ENCODE peak calls at places on chromosomes 11 and 22, in four cellular contexts. One of them, this sample, is unnamed.

GRCh38 chr22:40709752-40710413 is 30.6 kb downstream of the MCHR1 start:
- DNase-seq in H1: no peak
- DNase-seq in K562: peak
- DNase-seq in GM12891: no peak
- DNase-seq in this sample: no peak

GRCh38 chr22:48889887-48890692 is 937.6 kb downstream of the BRD1 start:
- DNase-seq in H1: no peak
- DNase-seq in K562: no peak
- DNase-seq in GM12891: no peak
- DNase-seq in this sample: no peak

GRCh38 chr11:27754035-27755017 is 54.1 kb upstream of the BDNF start:
- DNase-seq in H1: no peak
- DNase-seq in K562: no peak
- DNase-seq in GM12891: no peak
- DNase-seq in this sample: no peak

GRCh38 chr22:47030881-47031627 is 268.6 kb downstream of the TBC1D22A start:
- DNase-seq in H1: no peak
- DNase-seq in K562: no peak
- DNase-seq in GM12891: no peak
- DNase-seq in this sample: no peak

GRCh38 chr11:114116800-114117199 is 57.3 kb downstream of the ZBTB16 start:
- DNase-seq in H1: no peak
- DNase-seq in K562: no peak
- DNase-seq in GM12891: no peak
- DNase-seq in this sample: no peak

GRCh38 chr11:70334351-70334995 is 63.9 kb upstream of the CTTN start:
- DNase-seq in H1: no peak
- DNase-seq in K562: no peak
- DNase-seq in GM12891: no peak
- DNase-seq in this sample: no peak

GRCh38 chr22:48644108-48644507 is 1183.6 kb downstream of the BRD1 start:
- DNase-seq in H1: no peak
- DNase-seq in K562: no peak
- DNase-seq in GM12891: no peak
- DNase-seq in this sample: no peak

GRCh38 chr11:117528061-117528780 is 200.6 kb downstream of the CEP164 start:
- DNase-seq in H1: no peak
- DNase-seq in K562: no peak
- DNase-seq in GM12891: no peak
- DNase-seq in this sample: no peak

GRCh38 chr11:65440831-65441499 is 18.4 kb downstream of the NEAT1 start:
- DNase-seq in H1: no peak
- DNase-seq in K562: no peak
- DNase-seq in GM12891: no peak
- DNase-seq in this sample: no peak

GRCh38 chr11:17275376-17276235 is 933 bp upstream of the NUCB2 start:
- DNase-seq in H1: no peak
- DNase-seq in K562: no peak
- DNase-seq in GM12891: no peak
- DNase-seq in this sample: no peak

GRCh38 chr11:2151500-2152257 is 9.3 kb downstream of the INS start:
- DNase-seq in H1: no peak
- DNase-seq in K562: peak
- DNase-seq in GM12891: peak
- DNase-seq in this sample: peak

GRCh38 chr22:41833369-41834004 is 582 bp downstream of the SREBF2 start:
- DNase-seq in H1: no peak
- DNase-seq in K562: peak
- DNase-seq in GM12891: peak
- DNase-seq in this sample: peak

GRCh38 chr22:39243443-39244072 is 1.2 kb downstream of the PDGFB start:
- DNase-seq in H1: no peak
- DNase-seq in K562: peak
- DNase-seq in GM12891: no peak
- DNase-seq in this sample: no peak

GRCh38 chr22:48567213-48567975 is 1260.3 kb downstream of the BRD1 start:
- DNase-seq in H1: no peak
- DNase-seq in K562: no peak
- DNase-seq in GM12891: no peak
- DNase-seq in this sample: no peak

GRCh38 chr11:9103542-9104276 is 12.3 kb upstream of the SCUBE2 start:
- DNase-seq in H1: no peak
- DNase-seq in K562: no peak
- DNase-seq in GM12891: no peak
- DNase-seq in this sample: no peak

GRCh38 chr22:39292561-39293074 is 26.8 kb downstream of the RPL3 start:
- DNase-seq in H1: peak
- DNase-seq in K562: peak
- DNase-seq in GM12891: no peak
- DNase-seq in this sample: no peak

GRCh38 chr22:23137905-23138520 is 3.8 kb downstream of the RSPH14 start:
- DNase-seq in H1: no peak
- DNase-seq in K562: peak
- DNase-seq in GM12891: no peak
- DNase-seq in this sample: no peak

GRCh38 chr11:78196661-78197091 is 8.0 kb downstream of the USP35 start:
- DNase-seq in H1: no peak
- DNase-seq in K562: no peak
- DNase-seq in GM12891: no peak
- DNase-seq in this sample: no peak

GRCh38 chr11:304915-305833 is 2.4 kb upstream of the IFITM2 start:
- DNase-seq in H1: no peak
- DNase-seq in K562: peak
- DNase-seq in GM12891: no peak
- DNase-seq in this sample: no peak

GRCh38 chr11:96037267-96037990 is 113.5 kb upstream of the MTMR2 start:
- DNase-seq in H1: no peak
- DNase-seq in K562: no peak
- DNase-seq in GM12891: no peak
- DNase-seq in this sample: no peak

GRCh38 chr22:26086359-26086758 is 82.9 kb upstream of the SEZ6L start:
- DNase-seq in H1: no peak
- DNase-seq in K562: no peak
- DNase-seq in GM12891: no peak
- DNase-seq in this sample: no peak

GRCh38 chr22:40671369-40671768 is 7.9 kb upstream of the MCHR1 start:
- DNase-seq in H1: no peak
- DNase-seq in K562: no peak
- DNase-seq in GM12891: no peak
- DNase-seq in this sample: no peak

GRCh38 chr22:44930711-44931035 is 79.1 kb downstream of the PHF21B start:
- DNase-seq in H1: no peak
- DNase-seq in K562: no peak
- DNase-seq in GM12891: no peak
- DNase-seq in this sample: no peak

GRCh38 chr11:68946416-68947090 is 34.2 kb downstream of the MRGPRD start:
- DNase-seq in H1: no peak
- DNase-seq in K562: no peak
- DNase-seq in GM12891: no peak
- DNase-seq in this sample: no peak

GRCh38 chr22:43200555-43200954 is 13.6 kb upstream of the TTLL12 start:
- DNase-seq in H1: no peak
- DNase-seq in K562: no peak
- DNase-seq in GM12891: no peak
- DNase-seq in this sample: no peak

GRCh38 chr22:44438056-44438455 is 60.0 kb downstream of the RTL6 start:
- DNase-seq in H1: no peak
- DNase-seq in K562: no peak
- DNase-seq in GM12891: no peak
- DNase-seq in this sample: no peak

GRCh38 chr11:75795276-75796090 is 19.5 kb upstream of the UVRAG start:
- DNase-seq in H1: no peak
- DNase-seq in K562: no peak
- DNase-seq in GM12891: no peak
- DNase-seq in this sample: no peak

GRCh38 chr11:71207563-71207962 is 44.8 kb downstream of the SHANK2 start:
- DNase-seq in H1: no peak
- DNase-seq in K562: no peak
- DNase-seq in GM12891: no peak
- DNase-seq in this sample: no peak

GRCh38 chr11:118838905-118839553 is 44.7 kb upstream of the CXCR5 start:
- DNase-seq in H1: no peak
- DNase-seq in K562: no peak
- DNase-seq in GM12891: no peak
- DNase-seq in this sample: no peak

GRCh38 chr11:120563698-120564572 is 52.4 kb downstream of the GRIK4 start:
- DNase-seq in H1: no peak
- DNase-seq in K562: no peak
- DNase-seq in GM12891: no peak
- DNase-seq in this sample: no peak

GRCh38 chr11:107741044-107741823 is 29.4 kb upstream of the SLN start:
- DNase-seq in H1: no peak
- DNase-seq in K562: peak
- DNase-seq in GM12891: peak
- DNase-seq in this sample: peak

GRCh38 chr11:126341760-126342161 is 13.7 kb upstream of the ST3GAL4 start:
- DNase-seq in H1: no peak
- DNase-seq in K562: peak
- DNase-seq in GM12891: no peak
- DNase-seq in this sample: no peak

GRCh38 chr22:26172389-26172990 is 3.2 kb downstream of the SEZ6L start:
- DNase-seq in H1: no peak
- DNase-seq in K562: peak
- DNase-seq in GM12891: peak
- DNase-seq in this sample: peak

GRCh38 chr11:46234261-46234660 is 43.2 kb upstream of the CREB3L1 start:
- DNase-seq in H1: no peak
- DNase-seq in K562: no peak
- DNase-seq in GM12891: no peak
- DNase-seq in this sample: no peak

GRCh38 chr22:28864878-28865596 is 18.3 kb upstream of the ZNRF3 start:
- DNase-seq in H1: no peak
- DNase-seq in K562: no peak
- DNase-seq in GM12891: no peak
- DNase-seq in this sample: no peak

GRCh38 chr11:17906436-17906835 is 106.4 kb downstream of the SERGEF start:
- DNase-seq in H1: peak
- DNase-seq in K562: peak
- DNase-seq in GM12891: no peak
- DNase-seq in this sample: no peak

GRCh38 chr11:44094260-44094868 is 1.1 kb upstream of the EXT2 start:
- DNase-seq in H1: no peak
- DNase-seq in K562: peak
- DNase-seq in GM12891: peak
- DNase-seq in this sample: peak

GRCh38 chr11:44097821-44098220 is 2.3 kb downstream of the EXT2 start:
- DNase-seq in H1: no peak
- DNase-seq in K562: no peak
- DNase-seq in GM12891: no peak
- DNase-seq in this sample: no peak

GRCh38 chr11:44096360-44097188 is 1.1 kb downstream of the EXT2 start:
- DNase-seq in H1: no peak
- DNase-seq in K562: peak
- DNase-seq in GM12891: no peak
- DNase-seq in this sample: peak

GRCh38 chr11:44090539-44090938 is 4.9 kb upstream of the EXT2 start:
- DNase-seq in H1: no peak
- DNase-seq in K562: no peak
- DNase-seq in GM12891: no peak
- DNase-seq in this sample: no peak

DNA sequence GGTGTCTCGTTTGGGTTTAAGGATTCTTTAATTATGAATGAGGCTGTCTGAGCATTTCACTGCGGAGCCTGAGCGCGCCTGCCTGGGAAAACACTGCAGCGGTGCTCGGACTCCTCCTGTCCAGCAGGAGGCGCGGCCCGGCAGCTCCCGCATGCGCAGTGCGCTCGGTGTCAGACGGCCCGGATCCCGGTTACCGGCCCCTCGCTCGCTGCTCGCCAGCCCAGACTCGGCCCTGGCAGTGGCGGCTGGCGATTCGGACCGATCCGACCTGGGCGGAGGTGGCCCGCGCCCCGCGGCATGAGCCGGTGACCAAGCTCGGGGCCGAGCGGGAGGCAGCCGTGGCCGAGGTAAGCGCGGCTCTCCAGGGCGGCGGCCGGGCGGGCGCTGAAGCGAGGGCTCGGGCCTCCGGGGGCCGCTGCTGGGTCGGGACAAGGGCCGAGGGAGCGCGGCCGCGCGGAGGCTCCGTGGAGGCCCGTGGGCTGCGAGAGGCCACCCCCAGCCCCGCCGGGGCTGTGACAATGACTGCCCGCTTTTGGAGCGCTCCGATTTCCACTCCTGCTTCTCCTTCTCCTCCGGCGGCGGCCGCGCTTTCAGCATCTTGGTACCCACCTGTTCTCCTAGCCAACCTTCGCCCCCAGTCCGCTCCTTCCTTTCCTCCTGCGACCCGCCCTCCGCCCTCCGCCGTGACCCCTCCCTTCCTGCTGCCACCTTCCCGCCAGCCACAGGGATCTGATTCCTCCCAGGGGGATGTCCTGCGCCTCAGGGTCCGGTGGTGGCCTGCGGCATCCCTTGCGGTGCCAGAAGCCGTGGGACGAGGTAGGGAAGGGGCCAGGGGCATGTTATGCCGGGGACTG is at the start of gene EXT2:
- DNase-seq in H1: no peak
- DNase-seq in K562: peak
- DNase-seq in GM12891: peak
- DNase-seq in this sample: peak
- TF ChIP-seq POLR2A in H1: no peak
- TF ChIP-seq POLR2A in K562: peak
- TF ChIP-seq POLR2A in GM12891: no peak
- TF ChIP-seq POLR2A in this sample: no peak

DNA sequence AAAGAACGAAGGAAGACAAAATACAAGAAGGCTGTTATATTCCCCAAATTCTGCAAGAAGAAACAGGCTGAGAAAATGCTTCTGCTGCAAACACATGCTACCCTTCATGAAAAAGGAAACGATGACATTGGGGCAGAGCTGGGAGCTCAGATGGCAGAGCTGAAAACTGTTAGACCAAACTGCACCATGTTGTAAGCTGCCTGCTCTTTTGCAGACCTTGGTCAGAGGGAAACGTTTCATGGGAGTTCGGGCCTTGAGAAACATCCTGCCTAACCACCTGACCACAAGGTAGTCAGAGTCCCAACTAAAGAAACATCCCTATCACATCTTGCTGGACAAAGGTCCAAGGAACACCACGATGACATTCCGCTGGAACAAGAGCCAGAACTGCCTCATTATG is 110.6 kb upstream of the CTSC start:
- DNase-seq in H1: no peak
- DNase-seq in K562: no peak
- DNase-seq in GM12891: no peak
- DNase-seq in this sample: no peak
- TF ChIP-seq TAF1 in H1: no peak
- TF ChIP-seq TAF1 in K562: no peak
- TF ChIP-seq TAF1 in GM12891: no peak
- TF ChIP-seq TAF1 in this sample: no peak

GRCh38 chr11:86346513-86346912 is 28.2 kb upstream of the CCDC81 start:
- DNase-seq in H1: no peak
- DNase-seq in K562: no peak
- DNase-seq in GM12891: no peak
- DNase-seq in this sample: no peak

GRCh38 chr11:86341382-86341781 is 33.3 kb upstream of the CCDC81 start:
- DNase-seq in H1: no peak
- DNase-seq in K562: no peak
- DNase-seq in GM12891: no peak
- DNase-seq in this sample: no peak
- TF ChIP-seq POLR2A in H1: no peak
- TF ChIP-seq POLR2A in K562: no peak
- TF ChIP-seq POLR2A in GM12891: no peak
- TF ChIP-seq POLR2A in this sample: no peak

GRCh38 chr11:112613051-112613972 is 347.9 kb upstream of the NCAM1 start:
- DNase-seq in H1: no peak
- DNase-seq in K562: no peak
- DNase-seq in GM12891: no peak
- DNase-seq in this sample: no peak
- TF ChIP-seq TAF1 in H1: no peak
- TF ChIP-seq TAF1 in K562: no peak
- TF ChIP-seq TAF1 in GM12891: no peak
- TF ChIP-seq TAF1 in this sample: no peak

This sample was measured in GM12892.